ENCODE peak calls at places on chromosomes 11 and 22, in six cellular contexts. V is OCI-LY7, E is GM23338, X is HCT116, T is hepatocyte, C is MM.1S. K is an unnamed sample.
A peak's percentile ranks its signal among the peaks of the same experiment; 100 is the strongest.

GRCh38 chr11:122735031-122735430 is 79.5 kb downstream of the UBASH3B start:
- DNase-seq in C (no peak), X (no peak), T (no peak), V (no peak), E (no peak), K (no peak)

GRCh38 chr11:6298605-6299004 is 21.7 kb downstream of the CAVIN3 start:
- DNase-seq in V (peak; percentile 53), E (peak; percentile 85), C (peak; percentile 52), T (peak; percentile 60), X (peak; percentile 51), K (peak; percentile 37)

GRCh38 chr11:125347261-125347585 is 148.8 kb downstream of the FEZ1 start:
- DNase-seq in X (no peak), V (no peak), T (no peak), E (no peak), C (no peak), K (no peak)

GRCh38 chr11:8342821-8343681 is 79.4 kb upstream of the LMO1 start:
- DNase-seq in T (no peak), E (no peak), C (peak; percentile 89), X (no peak), V (no peak), K (peak; percentile 68)

GRCh38 chr11:131447268-131447667 is 76.9 kb downstream of the NTM start:
- DNase-seq in E (peak; percentile 36), T (no peak), V (no peak), X (no peak), C (no peak), K (no peak)

GRCh38 chr11:10233581-10233980 is 60.4 kb downstream of the SBF2 start:
- DNase-seq in T (peak; percentile 27), V (no peak), E (no peak), C (no peak), X (peak; percentile 39), K (peak; percentile 58)

GRCh38 chr11:84865791-84866535 is 761.2 kb downstream of the DLG2 start:
- DNase-seq in C (no peak), V (no peak), E (no peak), X (no peak), T (no peak), K (no peak)

GRCh38 chr11:133157180-133157579 is 375.1 kb downstream of the OPCML start:
- DNase-seq in X (no peak), E (peak; percentile 80), T (no peak), C (no peak), V (no peak), K (no peak)

GRCh38 chr11:60206616-60207015 is 23.7 kb upstream of the MS4A6A start:
- DNase-seq in T (no peak), E (no peak), V (no peak), X (no peak), C (no peak), K (no peak)

GRCh38 chr22:29071261-29072045 is 1.4 kb upstream of the KREMEN1 start:
- DNase-seq in E (peak; percentile 91), C (peak; percentile 79), X (no peak), V (no peak), T (peak; percentile 82), K (peak; percentile 6)

GRCh38 chr11:124812876-124813275 is 12.7 kb upstream of the MSANTD2 start:
- DNase-seq in E (no peak), C (no peak), X (no peak), V (no peak), T (no peak), K (no peak)

GRCh38 chr22:44574581-44575343 is 76.7 kb upstream of the RTL6 start:
- DNase-seq in X (no peak), E (no peak), V (no peak), T (no peak), C (no peak), K (no peak)

GRCh38 chr11:66840317-66841091 is 2.7 kb upstream of the RCE1 start:
- DNase-seq in T (peak; percentile 1), E (no peak), C (no peak), X (no peak), V (no peak), K (no peak)

GRCh38 chr11:68266936-68267880 is 4.6 kb downstream of the C11orf24 start:
- DNase-seq in C (no peak), T (no peak), E (no peak), V (peak; percentile 58), X (no peak), K (no peak)

GRCh38 chr11:61747389-61748285 is 4.8 kb upstream of the MYRF start:
- DNase-seq in X (peak; percentile 48), T (peak; percentile 89), C (peak; percentile 47), V (peak; percentile 53), E (peak; percentile 87), K (peak; percentile 65)

GRCh38 chr11:10674440-10674855 is 19.1 kb downstream of the IRAG1 start:
- DNase-seq in V (no peak), X (no peak), C (no peak), T (no peak), E (no peak), K (no peak)

GRCh38 chr11:126927628-126928027 is 72.9 kb downstream of the KIRREL3 start:
- DNase-seq in C (no peak), X (no peak), V (no peak), E (no peak), T (no peak), K (peak; percentile 47)

GRCh38 chr11:19237813-19238212 is 2.9 kb downstream of the E2F8 start:
- DNase-seq in X (no peak), T (peak; percentile 47), E (no peak), V (no peak), C (no peak), K (no peak)

GRCh38 chr11:107282195-107282594 is 175.4 kb downstream of the CWF19L2 start:
- DNase-seq in E (no peak), T (no peak), V (no peak), X (no peak), C (no peak), K (no peak)

GRCh38 chr11:2300936-2301630 is 635 bp downstream of the C11orf21 start:
- DNase-seq in T (no peak), V (no peak), X (no peak), E (no peak), C (no peak), K (no peak)

GRCh38 chr11:74842967-74843366 is 94.3 kb downstream of the RNF169 start:
- DNase-seq in V (no peak), T (no peak), E (peak; percentile 49), X (no peak), C (no peak), K (no peak)

GRCh38 chr22:31039393-31039792 is 41.7 kb upstream of the SMTN start:
- DNase-seq in X (no peak), V (no peak), E (no peak), C (no peak), T (no peak), K (no peak)

GRCh38 chr11:133681901-133682300 is 149.6 kb upstream of the OPCML start:
- DNase-seq in V (no peak), E (peak; percentile 55), C (no peak), T (no peak), X (no peak), K (no peak)

GRCh38 chr22:41445171-41446056 is 1.2 kb downstream of the TOB2 start:
- DNase-seq in E (peak; percentile 71), T (peak; percentile 22), X (no peak), V (peak; percentile 60), C (peak; percentile 47), K (peak; percentile 73)

GRCh38 chr11:82003671-82004148 is 730.0 kb downstream of the FAM181B start:
- DNase-seq in V (no peak), C (no peak), X (no peak), E (no peak), T (peak; percentile 27), K (peak; percentile 40)

GRCh38 chr11:72958790-72959189 is 144.6 kb downstream of the ATG16L2 start:
- DNase-seq in T (no peak), X (no peak), V (no peak), E (no peak), C (no peak), K (no peak)

GRCh38 chr11:2525941-2526807 is 81.4 kb downstream of the KCNQ1 start:
- DNase-seq in T (no peak), E (no peak), X (no peak), C (no peak), V (no peak), K (no peak)

GRCh38 chr11:129862123-129862522 is 33.3 kb downstream of the NFRKB start:
- DNase-seq in E (peak; percentile 30), T (peak; percentile 28), C (no peak), X (no peak), V (no peak), K (peak; percentile 35)
- H3K4me2 ChIP-seq in E (peak overlapping the region; percentile 41), T (no peak overlapping the region), C (no peak overlapping the region), X (peak overlapping the region; percentile 71), V (no peak overlapping the region), K (peak overlapping the region; percentile 71)

DNA sequence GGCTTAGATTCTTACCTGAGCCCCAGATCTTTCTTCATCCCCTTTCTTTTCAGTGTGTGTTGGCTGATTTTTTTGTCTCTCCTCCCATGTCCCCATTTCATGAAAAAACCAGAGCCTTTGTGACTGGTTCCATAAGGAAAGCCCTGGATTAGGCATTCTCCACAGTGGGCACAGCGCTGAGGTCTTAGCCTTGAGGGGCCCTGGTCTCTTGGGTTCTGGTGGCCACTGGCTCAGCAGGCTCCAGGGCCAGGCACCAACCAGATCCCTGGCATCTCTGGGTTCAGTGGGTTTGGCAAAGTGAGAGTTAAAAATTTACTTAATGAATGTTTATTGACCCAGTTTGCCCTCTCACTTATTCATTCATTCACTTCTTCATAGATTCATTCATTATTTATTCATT is 49.5 kb upstream of the ACCSL start:
- DNase-seq in X (no peak), C (no peak), T (no peak), V (no peak), E (no peak), K (no peak)
- H3K9me2 ChIP-seq in X (no peaks in the 10 kb centered on the region), C (no peaks in the 10 kb centered on the region), T (no peaks in the 10 kb centered on the region), V (no peaks in the 10 kb centered on the region), E (no peaks in the 10 kb centered on the region), K (no peaks in the 10 kb centered on the region)

DNA sequence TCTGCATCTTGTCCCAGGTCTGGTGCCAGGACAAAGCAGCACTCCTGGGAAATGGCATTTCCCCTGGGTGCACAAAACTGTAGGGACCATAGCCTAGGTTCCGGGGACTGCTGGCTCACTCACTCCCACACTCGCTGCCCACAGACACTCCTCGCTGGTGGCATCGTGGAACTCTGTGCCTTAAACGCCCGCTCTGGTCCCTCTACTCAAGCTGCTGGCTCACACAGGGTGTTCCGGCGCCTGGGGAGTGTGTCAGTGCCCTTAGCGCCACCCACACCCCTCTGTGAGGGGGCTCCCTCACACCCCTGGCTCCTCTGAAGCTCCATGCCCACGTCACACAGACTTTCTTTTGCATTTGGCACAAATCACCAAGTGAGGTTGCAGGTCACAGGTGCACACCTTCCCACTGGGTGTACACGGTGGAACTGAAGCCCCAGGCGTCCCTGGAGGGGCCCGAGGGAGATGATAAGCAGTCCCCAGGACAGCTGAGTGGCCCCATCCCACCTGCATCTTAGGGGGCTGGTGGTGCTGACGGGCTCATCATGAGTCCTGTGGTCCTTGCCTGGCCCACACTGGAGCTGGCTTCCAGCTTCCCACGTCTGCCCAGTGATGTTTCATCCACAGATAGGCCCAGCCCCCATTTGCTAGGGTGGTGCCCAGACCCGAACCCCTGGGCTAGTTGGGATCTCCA is 23.2 kb upstream of the DGCR8 start:
- DNase-seq in V (no peak), C (no peak), T (no peak), E (no peak), X (no peak), K (no peak)
- H3K36me3 ChIP-seq in V (peaks cover 15% of the 10 kb centered on the region), C (no peaks in the 10 kb centered on the region), T (no peaks in the 10 kb centered on the region), E (no peaks in the 10 kb centered on the region), X (no peaks in the 10 kb centered on the region), K (no peaks in the 10 kb centered on the region)

GRCh38 chr11:128338806-128339205 is 248.6 kb downstream of the ETS1 start:
- DNase-seq in C (no peak), E (no peak), V (no peak), X (no peak), T (no peak), K (no peak)
- H3K4me2 ChIP-seq in C (no peak overlapping the region), E (no peak overlapping the region), V (no peak overlapping the region), X (no peak overlapping the region), T (no peak overlapping the region), K (no peak overlapping the region)

K was measured in PC-9.